ENCODE peak calls at places on chromosomes 11 and 22, in seven cellular contexts. One of them, this sample, is unnamed.

GRCh38 chr11:74780277-74780870 is 31.7 kb downstream of the RNF169 start:
- DNase-seq in heart left ventricle: no peak
- DNase-seq in dorsolateral prefrontal cortex: no peak
- DNase-seq in Peyer's patch: no peak
- DNase-seq in heart right ventricle: no peak
- DNase-seq in stomach: no peak
- DNase-seq in GM23338: no peak
- DNase-seq in this sample: no peak

GRCh38 chr11:43327987-43328386 is 16.2 kb downstream of the API5 start:
- DNase-seq in heart left ventricle: no peak
- DNase-seq in dorsolateral prefrontal cortex: no peak
- DNase-seq in Peyer's patch: no peak
- DNase-seq in heart right ventricle: no peak
- DNase-seq in stomach: peak; percentile 54
- DNase-seq in GM23338: no peak
- DNase-seq in this sample: no peak

GRCh38 chr11:124898711-124899110 is 1.0 kb upstream of the ROBO4 start:
- DNase-seq in heart left ventricle: peak; percentile 78
- DNase-seq in dorsolateral prefrontal cortex: no peak
- DNase-seq in Peyer's patch: no peak
- DNase-seq in heart right ventricle: peak; percentile 73
- DNase-seq in stomach: no peak
- DNase-seq in GM23338: peak; percentile 43
- DNase-seq in this sample: peak; percentile 68

GRCh38 chr11:31236052-31236652 is 133.4 kb downstream of the DCDC1 start:
- DNase-seq in heart left ventricle: no peak
- DNase-seq in dorsolateral prefrontal cortex: no peak
- DNase-seq in Peyer's patch: no peak
- DNase-seq in heart right ventricle: no peak
- DNase-seq in stomach: no peak
- DNase-seq in GM23338: no peak
- DNase-seq in this sample: no peak

GRCh38 chr11:86115542-86116385 is 46.9 kb upstream of the PICALM start:
- DNase-seq in heart left ventricle: no peak
- DNase-seq in dorsolateral prefrontal cortex: no peak
- DNase-seq in Peyer's patch: no peak
- DNase-seq in heart right ventricle: no peak
- DNase-seq in stomach: no peak
- DNase-seq in GM23338: no peak
- DNase-seq in this sample: no peak

GRCh38 chr11:11028017-11028692 is 170.3 kb upstream of the ZBED5 start:
- DNase-seq in heart left ventricle: peak; percentile 53
- DNase-seq in dorsolateral prefrontal cortex: peak; percentile 70
- DNase-seq in Peyer's patch: peak; percentile 81
- DNase-seq in heart right ventricle: peak; percentile 58
- DNase-seq in stomach: peak; percentile 74
- DNase-seq in GM23338: peak; percentile 89
- DNase-seq in this sample: peak; percentile 89

GRCh38 chr11:86990079-86990478 is 34.9 kb upstream of the FZD4 start:
- DNase-seq in heart left ventricle: no peak
- DNase-seq in dorsolateral prefrontal cortex: no peak
- DNase-seq in Peyer's patch: no peak
- DNase-seq in heart right ventricle: no peak
- DNase-seq in stomach: no peak
- DNase-seq in GM23338: no peak
- DNase-seq in this sample: no peak

GRCh38 chr22:50011447-50012200 is 941 bp downstream of the IL17REL start:
- DNase-seq in heart left ventricle: no peak
- DNase-seq in dorsolateral prefrontal cortex: no peak
- DNase-seq in Peyer's patch: peak; percentile 51
- DNase-seq in heart right ventricle: no peak
- DNase-seq in stomach: no peak
- DNase-seq in GM23338: peak; percentile 64
- DNase-seq in this sample: peak; percentile 20

GRCh38 chr11:128725630-128726461 is 32.0 kb downstream of the FLI1 start:
- DNase-seq in heart left ventricle: no peak
- DNase-seq in dorsolateral prefrontal cortex: no peak
- DNase-seq in Peyer's patch: no peak
- DNase-seq in heart right ventricle: peak; percentile 18
- DNase-seq in stomach: no peak
- DNase-seq in GM23338: no peak
- DNase-seq in this sample: peak; percentile 44

GRCh38 chr22:31754813-31755212 is 994 bp downstream of the DEPDC5 start:
- DNase-seq in heart left ventricle: no peak
- DNase-seq in dorsolateral prefrontal cortex: no peak
- DNase-seq in Peyer's patch: no peak
- DNase-seq in heart right ventricle: no peak
- DNase-seq in stomach: no peak
- DNase-seq in GM23338: no peak
- DNase-seq in this sample: no peak
- H3K27ac ChIP-seq in heart left ventricle: no peak overlapping the region
- H3K27ac ChIP-seq in dorsolateral prefrontal cortex: peak overlapping the region; percentile 96
- H3K27ac ChIP-seq in Peyer's patch: no peak overlapping the region
- H3K27ac ChIP-seq in heart right ventricle: peak overlapping the region; percentile 97
- H3K27ac ChIP-seq in stomach: peak overlapping the region; percentile 95
- H3K27ac ChIP-seq in GM23338: peak overlapping the region; percentile 83
- H3K27ac ChIP-seq in this sample: peak overlapping the region; percentile 38

DNA sequence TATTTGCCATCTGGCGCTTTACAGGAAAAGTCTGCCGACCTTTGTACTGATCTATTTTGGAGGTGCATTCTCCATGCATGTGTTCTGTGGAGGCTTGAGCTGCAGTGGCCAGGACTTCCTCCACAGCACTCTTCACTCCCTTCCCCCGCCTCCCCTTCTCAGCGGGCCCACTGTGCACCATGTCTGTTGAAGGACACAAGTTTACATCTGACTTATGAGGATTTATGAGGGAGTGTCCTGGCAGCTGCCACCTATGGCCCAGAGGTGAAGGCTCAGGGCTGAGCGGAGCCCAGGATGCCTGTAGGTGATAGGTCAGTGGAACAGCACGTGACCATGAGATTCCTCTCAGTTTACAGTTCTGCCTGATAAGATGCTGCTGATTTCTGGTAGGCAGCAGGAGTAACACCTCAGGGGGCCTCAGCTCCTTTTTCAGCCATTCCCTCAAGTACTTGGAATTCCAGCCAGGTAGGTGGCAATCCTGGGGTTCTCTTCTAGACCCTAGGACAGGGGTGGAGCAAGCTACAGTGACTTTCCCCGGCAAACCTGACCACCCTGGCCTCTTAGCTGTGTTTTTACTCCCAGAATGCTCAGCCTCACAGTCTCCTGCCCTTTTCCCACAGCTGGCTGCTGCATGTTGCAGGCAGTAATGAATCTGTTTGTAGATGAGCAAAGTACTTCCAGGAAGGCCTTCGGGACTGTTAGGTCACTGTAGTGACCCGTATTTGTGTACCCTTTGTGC is 59.9 kb downstream of the PPFIBP2 start:
- DNase-seq in heart left ventricle: no peak
- DNase-seq in dorsolateral prefrontal cortex: no peak
- DNase-seq in Peyer's patch: peak; percentile 79
- DNase-seq in heart right ventricle: no peak
- DNase-seq in stomach: peak; percentile 62
- DNase-seq in GM23338: peak; percentile 67
- DNase-seq in this sample: no peak
- H3K27ac ChIP-seq in heart left ventricle: no peak overlapping the region
- H3K27ac ChIP-seq in dorsolateral prefrontal cortex: peak overlapping the region; percentile 98
- H3K27ac ChIP-seq in Peyer's patch: peak overlapping the region; percentile 88
- H3K27ac ChIP-seq in heart right ventricle: no peak overlapping the region
- H3K27ac ChIP-seq in stomach: peak overlapping the region; percentile 90
- H3K27ac ChIP-seq in GM23338: peak overlapping the region; percentile 85
- H3K27ac ChIP-seq in this sample: no peak overlapping the region

GRCh38 chr11:75814686-75815344 is at the start of gene UVRAG:
- DNase-seq in heart left ventricle: peak; percentile 99
- DNase-seq in dorsolateral prefrontal cortex: peak; percentile 99
- DNase-seq in Peyer's patch: peak; percentile 97
- DNase-seq in heart right ventricle: peak; percentile 99
- DNase-seq in stomach: peak; percentile 98
- DNase-seq in GM23338: peak; percentile 99
- DNase-seq in this sample: peak; percentile 99

GRCh38 chr11:75813622-75814039 is 1.4 kb upstream of the UVRAG start:
- DNase-seq in heart left ventricle: no peak
- DNase-seq in dorsolateral prefrontal cortex: no peak
- DNase-seq in Peyer's patch: no peak
- DNase-seq in heart right ventricle: no peak
- DNase-seq in stomach: no peak
- DNase-seq in GM23338: no peak
- DNase-seq in this sample: no peak

GRCh38 chr11:75814369-75814685 is 683 bp upstream of the UVRAG start:
- DNase-seq in heart left ventricle: no peak
- DNase-seq in dorsolateral prefrontal cortex: no peak
- DNase-seq in Peyer's patch: no peak
- DNase-seq in heart right ventricle: no peak
- DNase-seq in stomach: no peak
- DNase-seq in GM23338: no peak
- DNase-seq in this sample: no peak

GRCh38 chr11:75815345-75815983 is 454 bp downstream of the UVRAG start:
- DNase-seq in heart left ventricle: peak; percentile 50
- DNase-seq in dorsolateral prefrontal cortex: peak; percentile 51
- DNase-seq in Peyer's patch: no peak
- DNase-seq in heart right ventricle: peak; percentile 26
- DNase-seq in stomach: peak; percentile 47
- DNase-seq in GM23338: peak; percentile 78
- DNase-seq in this sample: no peak

GRCh38 chr11:75816561-75817239 is 1.7 kb downstream of the UVRAG start:
- DNase-seq in heart left ventricle: no peak
- DNase-seq in dorsolateral prefrontal cortex: no peak
- DNase-seq in Peyer's patch: no peak
- DNase-seq in heart right ventricle: no peak
- DNase-seq in stomach: no peak
- DNase-seq in GM23338: no peak
- DNase-seq in this sample: no peak
- H3K27ac ChIP-seq in heart left ventricle: no peak overlapping the region
- H3K27ac ChIP-seq in dorsolateral prefrontal cortex: no peak overlapping the region
- H3K27ac ChIP-seq in Peyer's patch: no peak overlapping the region
- H3K27ac ChIP-seq in heart right ventricle: peak overlapping the region; percentile 7
- H3K27ac ChIP-seq in stomach: no peak overlapping the region
- H3K27ac ChIP-seq in GM23338: no peak overlapping the region
- H3K27ac ChIP-seq in this sample: no peak overlapping the region

DNA sequence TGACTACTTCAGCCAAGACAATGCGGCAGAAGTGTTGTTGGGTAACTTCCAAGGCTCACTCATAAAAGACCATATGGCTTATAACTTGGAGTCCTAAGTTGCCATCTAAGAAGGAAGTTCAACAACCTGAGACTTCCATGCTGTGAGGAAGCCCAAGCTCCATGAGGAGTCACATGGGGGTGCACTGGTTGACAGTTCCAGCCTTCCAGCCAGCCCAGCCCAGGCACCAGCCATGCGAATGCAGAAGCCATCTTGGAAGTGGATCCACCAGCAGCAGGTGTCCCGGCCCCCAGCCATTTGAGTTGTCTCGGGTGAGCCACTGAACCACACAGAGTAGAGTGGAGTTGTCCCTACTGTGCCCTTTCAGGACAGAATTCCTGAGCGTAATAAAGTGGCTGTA is 32.8 kb upstream of the WNT7B start:
- DNase-seq in heart left ventricle: peak; percentile 26
- DNase-seq in dorsolateral prefrontal cortex: no peak
- DNase-seq in Peyer's patch: peak; percentile 15
- DNase-seq in heart right ventricle: no peak
- DNase-seq in stomach: no peak
- DNase-seq in GM23338: no peak
- DNase-seq in this sample: peak; percentile 36
- H3K27ac ChIP-seq in heart left ventricle: no peak overlapping the region
- H3K27ac ChIP-seq in dorsolateral prefrontal cortex: no peak overlapping the region
- H3K27ac ChIP-seq in Peyer's patch: no peak overlapping the region
- H3K27ac ChIP-seq in heart right ventricle: no peak overlapping the region
- H3K27ac ChIP-seq in stomach: peak overlapping the region; percentile 98
- H3K27ac ChIP-seq in GM23338: no peak overlapping the region
- H3K27ac ChIP-seq in this sample: no peak overlapping the region

GRCh38 chr11:47329431-47329993 is 23.0 kb downstream of the MYBPC3 start:
- DNase-seq in heart left ventricle: peak; percentile 28
- DNase-seq in dorsolateral prefrontal cortex: no peak
- DNase-seq in Peyer's patch: no peak
- DNase-seq in heart right ventricle: no peak
- DNase-seq in stomach: no peak
- DNase-seq in GM23338: no peak
- DNase-seq in this sample: no peak
- H3K27ac ChIP-seq in heart left ventricle: peak overlapping the region; percentile 83
- H3K27ac ChIP-seq in dorsolateral prefrontal cortex: peak overlapping the region; percentile 58
- H3K27ac ChIP-seq in Peyer's patch: no peak overlapping the region
- H3K27ac ChIP-seq in heart right ventricle: peak overlapping the region; percentile 82
- H3K27ac ChIP-seq in stomach: peak overlapping the region; percentile 52
- H3K27ac ChIP-seq in GM23338: no peak overlapping the region
- H3K27ac ChIP-seq in this sample: peak overlapping the region; percentile 34

GRCh38 chr22:39771486-39771885 is 122.1 kb downstream of the ENTHD1 start:
- DNase-seq in heart left ventricle: no peak
- DNase-seq in dorsolateral prefrontal cortex: no peak
- DNase-seq in Peyer's patch: no peak
- DNase-seq in heart right ventricle: no peak
- DNase-seq in stomach: no peak
- DNase-seq in GM23338: no peak
- DNase-seq in this sample: no peak

GRCh38 chr22:39773503-39773902 is 120.1 kb downstream of the ENTHD1 start:
- DNase-seq in heart left ventricle: no peak
- DNase-seq in dorsolateral prefrontal cortex: no peak
- DNase-seq in Peyer's patch: no peak
- DNase-seq in heart right ventricle: no peak
- DNase-seq in stomach: no peak
- DNase-seq in GM23338: no peak
- DNase-seq in this sample: no peak

GRCh38 chr22:39776295-39776694 is 117.3 kb downstream of the ENTHD1 start:
- DNase-seq in heart left ventricle: no peak
- DNase-seq in dorsolateral prefrontal cortex: no peak
- DNase-seq in Peyer's patch: no peak
- DNase-seq in heart right ventricle: no peak
- DNase-seq in stomach: no peak
- DNase-seq in GM23338: no peak
- DNase-seq in this sample: no peak

GRCh38 chr22:39778055-39778454 is 115.5 kb downstream of the ENTHD1 start:
- DNase-seq in heart left ventricle: no peak
- DNase-seq in dorsolateral prefrontal cortex: no peak
- DNase-seq in Peyer's patch: no peak
- DNase-seq in heart right ventricle: no peak
- DNase-seq in stomach: no peak
- DNase-seq in GM23338: no peak
- DNase-seq in this sample: no peak

DNA sequence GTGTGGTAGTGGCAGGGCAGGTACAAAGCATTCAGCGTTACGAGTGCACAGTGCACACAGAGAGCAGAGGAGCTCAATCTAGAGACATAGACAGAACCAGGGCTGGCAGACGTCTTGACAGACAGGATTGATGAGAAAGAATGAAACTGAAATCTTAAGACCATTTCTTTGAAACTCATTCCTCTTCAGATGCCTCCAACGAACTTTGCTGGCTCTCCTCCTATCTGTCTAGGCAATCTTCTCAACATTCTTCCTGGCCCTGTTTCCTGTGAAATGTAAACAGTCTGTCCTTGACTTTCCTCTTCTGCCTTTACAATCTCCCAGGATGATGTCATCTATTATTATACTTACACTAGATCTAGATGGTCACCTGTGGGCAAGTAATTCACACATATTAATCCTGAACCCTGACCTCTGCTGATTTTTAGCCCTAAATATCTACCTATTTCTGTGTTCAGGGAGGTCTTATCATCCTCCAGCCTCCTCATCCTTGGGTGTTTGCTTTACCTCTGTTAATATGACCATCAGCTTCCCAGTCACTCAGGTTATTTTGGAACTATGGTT is 119.5 kb downstream of the ENTHD1 start:
- DNase-seq in heart left ventricle: no peak
- DNase-seq in dorsolateral prefrontal cortex: no peak
- DNase-seq in Peyer's patch: no peak
- DNase-seq in heart right ventricle: no peak
- DNase-seq in stomach: no peak
- DNase-seq in GM23338: no peak
- DNase-seq in this sample: no peak
- H3K27ac ChIP-seq in heart left ventricle: no peak overlapping the region
- H3K27ac ChIP-seq in dorsolateral prefrontal cortex: no peak overlapping the region
- H3K27ac ChIP-seq in Peyer's patch: no peak overlapping the region
- H3K27ac ChIP-seq in heart right ventricle: no peak overlapping the region
- H3K27ac ChIP-seq in stomach: no peak overlapping the region
- H3K27ac ChIP-seq in GM23338: no peak overlapping the region
- H3K27ac ChIP-seq in this sample: no peak overlapping the region